ENCODE peak calls at places on chromosomes 2 and 18, in ten cellular contexts. One of them, this sample, is unnamed.
A peak's percentile ranks its signal among the peaks of the same experiment; 100 is the strongest.

GRCh38 chr2:14756122-14756541 is 123.6 kb downstream of the LRATD1 start:
- DNase-seq in GM12865: no peak
- DNase-seq in BJ: no peak
- DNase-seq in lung: no peak
- DNase-seq in heart left ventricle: no peak
- DNase-seq in tibial nerve: no peak
- DNase-seq in astrocyte: peak; percentile 79
- DNase-seq in cardiac muscle cell: no peak
- DNase-seq in heart right ventricle: no peak
- DNase-seq in ovary: no peak
- DNase-seq in this sample: no peak

GRCh38 chr18:67417864-67418523 is 98.5 kb downstream of the DSEL start:
- DNase-seq in GM12865: peak; percentile 30
- DNase-seq in BJ: no peak
- DNase-seq in lung: no peak
- DNase-seq in heart left ventricle: no peak
- DNase-seq in tibial nerve: no peak
- DNase-seq in astrocyte: peak; percentile 37
- DNase-seq in cardiac muscle cell: peak; percentile 61
- DNase-seq in heart right ventricle: peak; percentile 7
- DNase-seq in ovary: peak; percentile 10
- DNase-seq in this sample: no peak

GRCh38 chr18:73741946-73742345 is 405.7 kb downstream of the FBXO15 start:
- DNase-seq in GM12865: no peak
- DNase-seq in BJ: no peak
- DNase-seq in lung: no peak
- DNase-seq in heart left ventricle: no peak
- DNase-seq in tibial nerve: no peak
- DNase-seq in astrocyte: peak; percentile 73
- DNase-seq in cardiac muscle cell: peak; percentile 53
- DNase-seq in heart right ventricle: no peak
- DNase-seq in ovary: no peak
- DNase-seq in this sample: no peak

GRCh38 chr2:74558284-74559230 is 4.0 kb downstream of the DOK1 start:
- DNase-seq in GM12865: no peak
- DNase-seq in BJ: no peak
- DNase-seq in lung: no peak
- DNase-seq in heart left ventricle: no peak
- DNase-seq in tibial nerve: no peak
- DNase-seq in astrocyte: no peak
- DNase-seq in cardiac muscle cell: no peak
- DNase-seq in heart right ventricle: no peak
- DNase-seq in ovary: no peak
- DNase-seq in this sample: no peak

GRCh38 chr2:237446333-237446654 is 32.3 kb upstream of the COL6A3 start:
- DNase-seq in GM12865: no peak
- DNase-seq in BJ: no peak
- DNase-seq in lung: no peak
- DNase-seq in heart left ventricle: no peak
- DNase-seq in tibial nerve: no peak
- DNase-seq in astrocyte: no peak
- DNase-seq in cardiac muscle cell: peak; percentile 73
- DNase-seq in heart right ventricle: no peak
- DNase-seq in ovary: no peak
- DNase-seq in this sample: no peak

GRCh38 chr2:228657807-228658402 is 476.4 kb upstream of the SPHKAP start:
- DNase-seq in GM12865: peak; percentile 50
- DNase-seq in BJ: no peak
- DNase-seq in lung: no peak
- DNase-seq in heart left ventricle: no peak
- DNase-seq in tibial nerve: no peak
- DNase-seq in astrocyte: peak; percentile 9
- DNase-seq in cardiac muscle cell: peak; percentile 62
- DNase-seq in heart right ventricle: no peak
- DNase-seq in ovary: no peak
- DNase-seq in this sample: no peak

GRCh38 chr2:96329416-96329815 is 4.3 kb downstream of the ITPRIPL1 start:
- DNase-seq in GM12865: no peak
- DNase-seq in BJ: no peak
- DNase-seq in lung: no peak
- DNase-seq in heart left ventricle: no peak
- DNase-seq in tibial nerve: no peak
- DNase-seq in astrocyte: peak; percentile 29
- DNase-seq in cardiac muscle cell: peak; percentile 90
- DNase-seq in heart right ventricle: peak; percentile 29
- DNase-seq in ovary: no peak
- DNase-seq in this sample: peak; percentile 29

GRCh38 chr2:203583696-203584095 is 48.6 kb upstream of the RAPH1 start:
- DNase-seq in GM12865: peak; percentile 55
- DNase-seq in BJ: peak; percentile 52
- DNase-seq in lung: no peak
- DNase-seq in heart left ventricle: peak; percentile 33
- DNase-seq in tibial nerve: no peak
- DNase-seq in astrocyte: peak; percentile 92
- DNase-seq in cardiac muscle cell: peak; percentile 34
- DNase-seq in heart right ventricle: peak; percentile 52
- DNase-seq in ovary: no peak
- DNase-seq in this sample: no peak

GRCh38 chr2:3490191-3491158 is 28.9 kb downstream of the ADI1 start:
- DNase-seq in GM12865: peak; percentile 41
- DNase-seq in BJ: no peak
- DNase-seq in lung: no peak
- DNase-seq in heart left ventricle: no peak
- DNase-seq in tibial nerve: no peak
- DNase-seq in astrocyte: no peak
- DNase-seq in cardiac muscle cell: peak; percentile 43
- DNase-seq in heart right ventricle: no peak
- DNase-seq in ovary: no peak
- DNase-seq in this sample: no peak

GRCh38 chr2:162524192-162524591 is 180.3 kb downstream of the GCA start:
- DNase-seq in GM12865: no peak
- DNase-seq in BJ: no peak
- DNase-seq in lung: no peak
- DNase-seq in heart left ventricle: no peak
- DNase-seq in tibial nerve: no peak
- DNase-seq in astrocyte: no peak
- DNase-seq in cardiac muscle cell: no peak
- DNase-seq in heart right ventricle: no peak
- DNase-seq in ovary: no peak
- DNase-seq in this sample: no peak

GRCh38 chr2:83951378-83951947 is 507.6 kb downstream of the SUCLG1 start:
- DNase-seq in GM12865: no peak
- DNase-seq in BJ: no peak
- DNase-seq in lung: no peak
- DNase-seq in heart left ventricle: no peak
- DNase-seq in tibial nerve: no peak
- DNase-seq in astrocyte: no peak
- DNase-seq in cardiac muscle cell: no peak
- DNase-seq in heart right ventricle: no peak
- DNase-seq in ovary: no peak
- DNase-seq in this sample: no peak

GRCh38 chr2:49753344-49753930 is 599.1 kb upstream of the FSHR start:
- DNase-seq in GM12865: no peak
- DNase-seq in BJ: no peak
- DNase-seq in lung: no peak
- DNase-seq in heart left ventricle: no peak
- DNase-seq in tibial nerve: no peak
- DNase-seq in astrocyte: no peak
- DNase-seq in cardiac muscle cell: peak; percentile 21
- DNase-seq in heart right ventricle: no peak
- DNase-seq in ovary: no peak
- DNase-seq in this sample: no peak

GRCh38 chr18:56977284-56977683 is 169.6 kb upstream of the BOD1L2 start:
- DNase-seq in GM12865: no peak
- DNase-seq in BJ: no peak
- DNase-seq in lung: no peak
- DNase-seq in heart left ventricle: no peak
- DNase-seq in tibial nerve: no peak
- DNase-seq in astrocyte: no peak
- DNase-seq in cardiac muscle cell: no peak
- DNase-seq in heart right ventricle: no peak
- DNase-seq in ovary: no peak
- DNase-seq in this sample: no peak

GRCh38 chr2:130334026-130334425 is 8.7 kb upstream of the IMP4 start:
- DNase-seq in GM12865: no peak
- DNase-seq in BJ: no peak
- DNase-seq in lung: no peak
- DNase-seq in heart left ventricle: no peak
- DNase-seq in tibial nerve: no peak
- DNase-seq in astrocyte: no peak
- DNase-seq in cardiac muscle cell: no peak
- DNase-seq in heart right ventricle: no peak
- DNase-seq in ovary: no peak
- DNase-seq in this sample: no peak

GRCh38 chr18:34600118-34600517 is 110.0 kb upstream of the DTNA start:
- DNase-seq in GM12865: no peak
- DNase-seq in BJ: no peak
- DNase-seq in lung: no peak
- DNase-seq in heart left ventricle: no peak
- DNase-seq in tibial nerve: no peak
- DNase-seq in astrocyte: peak; percentile 27
- DNase-seq in cardiac muscle cell: peak; percentile 4
- DNase-seq in heart right ventricle: no peak
- DNase-seq in ovary: no peak
- DNase-seq in this sample: no peak

DNA sequence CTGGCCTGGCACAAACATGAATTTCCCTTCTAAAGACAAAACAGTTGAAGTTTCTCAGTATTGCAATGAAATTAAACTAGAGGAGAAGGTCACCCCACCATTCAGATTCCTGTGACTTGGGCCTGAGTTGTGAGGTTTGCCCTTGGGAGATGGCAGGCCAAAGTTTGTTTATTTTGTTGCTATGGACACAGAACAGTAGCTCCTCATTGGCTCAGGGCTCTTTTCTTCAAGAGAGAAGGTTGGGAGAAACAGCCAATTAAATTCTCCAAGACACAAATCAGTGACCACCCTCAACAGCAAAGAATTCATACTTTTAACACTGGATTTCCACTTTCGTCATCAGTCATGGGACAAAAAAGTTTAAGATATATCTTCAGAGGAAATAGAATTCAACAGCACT is at the start of gene FLACC1:
- DNase-seq in GM12865: peak; percentile 18
- DNase-seq in BJ: peak; percentile 57
- DNase-seq in lung: peak; percentile 50
- DNase-seq in heart left ventricle: peak; percentile 61
- DNase-seq in tibial nerve: no peak
- DNase-seq in astrocyte: peak; percentile 59
- DNase-seq in cardiac muscle cell: peak; percentile 88
- DNase-seq in heart right ventricle: peak; percentile 77
- DNase-seq in ovary: no peak
- DNase-seq in this sample: peak; percentile 48
- H3K4me3 ChIP-seq in GM12865: no peak within 1 kb of the TSS
- H3K4me3 ChIP-seq in BJ: no peak within 1 kb of the TSS
- H3K4me3 ChIP-seq in lung: no peak within 1 kb of the TSS
- H3K4me3 ChIP-seq in heart left ventricle: no peak within 1 kb of the TSS
- H3K4me3 ChIP-seq in tibial nerve: no peak within 1 kb of the TSS
- H3K4me3 ChIP-seq in astrocyte: no peak within 1 kb of the TSS
- H3K4me3 ChIP-seq in cardiac muscle cell: no peak within 1 kb of the TSS
- H3K4me3 ChIP-seq in heart right ventricle: no peak within 1 kb of the TSS
- H3K4me3 ChIP-seq in ovary: no peak within 1 kb of the TSS
- H3K4me3 ChIP-seq in this sample: no peak within 1 kb of the TSS

DNA sequence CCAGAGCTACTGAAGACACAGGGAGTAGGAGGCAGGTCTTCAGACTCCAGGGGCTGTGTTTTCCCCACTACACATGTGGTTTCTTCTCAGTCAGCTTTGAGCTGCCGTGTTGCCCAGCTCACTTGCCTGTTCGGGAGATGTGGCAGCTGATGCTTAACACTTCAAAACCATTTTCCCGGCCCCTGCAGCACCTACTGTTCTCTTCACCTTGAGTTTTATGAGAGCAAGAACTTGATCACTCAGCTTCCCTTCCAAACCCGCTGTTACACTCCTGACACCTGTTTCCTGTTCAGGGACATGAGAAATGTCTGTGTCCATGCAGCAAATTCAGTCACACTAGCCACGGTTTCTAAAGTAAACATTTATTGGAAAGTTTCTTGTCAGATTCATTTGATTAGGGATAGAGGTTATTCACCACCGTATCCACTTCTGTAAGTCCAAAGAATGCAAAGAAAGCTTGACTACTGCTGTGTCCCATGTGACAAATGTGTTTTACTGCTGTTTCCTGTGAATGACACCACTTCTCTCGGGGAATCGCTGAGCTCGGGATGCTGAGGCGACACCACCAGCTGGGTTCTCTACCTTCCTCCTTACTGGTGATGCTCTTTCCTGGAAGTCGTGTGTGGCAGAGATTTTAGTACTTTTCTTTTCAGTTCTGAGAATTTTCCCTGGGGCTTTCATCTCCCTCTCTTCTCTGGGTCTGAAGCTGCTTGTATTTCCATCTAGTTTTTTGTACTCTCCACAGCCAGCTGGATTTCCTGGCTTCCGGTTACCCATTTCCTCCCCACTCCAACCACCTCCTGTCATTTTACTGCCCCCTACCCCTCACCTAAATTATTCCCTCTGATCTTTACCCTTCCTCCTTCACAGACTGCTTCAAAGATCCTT is 91.7 kb downstream of the KLF7 start:
- DNase-seq in GM12865: peak; percentile 7
- DNase-seq in BJ: no peak
- DNase-seq in lung: no peak
- DNase-seq in heart left ventricle: no peak
- DNase-seq in tibial nerve: no peak
- DNase-seq in astrocyte: peak; percentile 6
- DNase-seq in cardiac muscle cell: no peak
- DNase-seq in heart right ventricle: peak; percentile 53
- DNase-seq in ovary: no peak
- DNase-seq in this sample: no peak
- TF ChIP-seq CTCF in GM12865: no peak
- TF ChIP-seq CTCF in BJ: no peak
- TF ChIP-seq CTCF in lung: no peak
- TF ChIP-seq CTCF in heart left ventricle: no peak
- TF ChIP-seq CTCF in tibial nerve: no peak
- TF ChIP-seq CTCF in astrocyte: no peak
- TF ChIP-seq CTCF in cardiac muscle cell: no peak
- TF ChIP-seq CTCF in heart right ventricle: no peak
- TF ChIP-seq CTCF in ovary: no peak
- TF ChIP-seq CTCF in this sample: no peak

DNA sequence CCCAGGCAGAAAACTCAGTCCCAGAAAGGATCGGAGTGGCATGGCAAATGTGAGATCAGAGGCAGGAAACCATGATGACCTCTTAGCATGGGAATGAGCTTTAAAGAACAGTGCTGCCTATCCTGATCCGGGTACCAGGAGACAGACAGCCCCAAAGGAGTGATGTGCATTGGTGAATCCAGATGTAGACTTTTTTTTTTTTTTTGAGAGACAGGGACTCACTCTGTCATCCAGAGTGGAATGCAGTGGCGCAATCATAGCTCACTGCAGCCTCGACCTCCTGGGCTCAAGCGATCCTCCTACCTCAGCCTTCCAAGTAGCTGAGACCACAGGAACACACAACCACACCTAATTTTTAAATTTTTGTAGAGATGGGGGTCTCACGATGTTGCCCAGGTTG is 122.7 kb downstream of the VAPA start:
- DNase-seq in GM12865: no peak
- DNase-seq in BJ: no peak
- DNase-seq in lung: no peak
- DNase-seq in heart left ventricle: no peak
- DNase-seq in tibial nerve: no peak
- DNase-seq in astrocyte: no peak
- DNase-seq in cardiac muscle cell: no peak
- DNase-seq in heart right ventricle: no peak
- DNase-seq in ovary: no peak
- DNase-seq in this sample: no peak
- H3K4me3 ChIP-seq in GM12865: no peak overlapping the region
- H3K4me3 ChIP-seq in BJ: no peak overlapping the region
- H3K4me3 ChIP-seq in lung: no peak overlapping the region
- H3K4me3 ChIP-seq in heart left ventricle: no peak overlapping the region
- H3K4me3 ChIP-seq in tibial nerve: no peak overlapping the region
- H3K4me3 ChIP-seq in astrocyte: no peak overlapping the region
- H3K4me3 ChIP-seq in cardiac muscle cell: no peak overlapping the region
- H3K4me3 ChIP-seq in heart right ventricle: no peak overlapping the region
- H3K4me3 ChIP-seq in ovary: no peak overlapping the region
- H3K4me3 ChIP-seq in this sample: no peak overlapping the region

GRCh38 chr18:28034567-28034966 is 142.4 kb downstream of the CDH2 start:
- DNase-seq in GM12865: no peak
- DNase-seq in BJ: no peak
- DNase-seq in lung: no peak
- DNase-seq in heart left ventricle: no peak
- DNase-seq in tibial nerve: no peak
- DNase-seq in astrocyte: no peak
- DNase-seq in cardiac muscle cell: no peak
- DNase-seq in heart right ventricle: no peak
- DNase-seq in ovary: no peak
- DNase-seq in this sample: no peak
- TF ChIP-seq CTCF in GM12865: no peak
- TF ChIP-seq CTCF in BJ: no peak
- TF ChIP-seq CTCF in lung: no peak
- TF ChIP-seq CTCF in heart left ventricle: no peak
- TF ChIP-seq CTCF in tibial nerve: no peak
- TF ChIP-seq CTCF in astrocyte: no peak
- TF ChIP-seq CTCF in cardiac muscle cell: no peak
- TF ChIP-seq CTCF in heart right ventricle: no peak
- TF ChIP-seq CTCF in ovary: no peak
- TF ChIP-seq CTCF in this sample: no peak

This sample was measured in HFF-Myc.